ENCODE peak calls at places on chromosomes 13 and 19, in seven cellular contexts. K is MCF 10A, F is adrenal gland, I is cardiac muscle cell, L is BJ, X is fibroblast of lung, Q is astrocyte. D is an unnamed sample.

GRCh38 chr13:101465877-101466276 is 13.4 kb downstream of the ITGBL1 start:
- DNase-seq in K (no peak), F (no peak), I (no peak), L (no peak), X (peak), Q (peak), D (no peak)

GRCh38 chr13:89750371-89750770 is 1597.1 kb upstream of the MIR17HG start:
- DNase-seq in K (no peak), F (no peak), I (no peak), L (no peak), X (no peak), Q (no peak), D (no peak)

GRCh38 chr13:24671367-24672117 is 8.7 kb upstream of the ATP12A start:
- DNase-seq in K (peak), F (peak), I (peak), L (peak), X (peak), Q (peak), D (peak)

GRCh38 chr13:32471187-32471922 is 43.4 kb upstream of the N4BP2L1 start:
- DNase-seq in K (peak), F (no peak), I (peak), L (no peak), X (peak), Q (peak), D (no peak)

GRCh38 chr19:4967738-4968461 is 1.0 kb upstream of the KDM4B start:
- DNase-seq in K (peak), F (no peak), I (no peak), L (no peak), X (peak), Q (no peak), D (no peak)

GRCh38 chr19:53808710-53809125 is 15.4 kb downstream of the NLRP12 start:
- DNase-seq in K (peak), F (no peak), I (peak), L (no peak), X (peak), Q (peak), D (no peak)

GRCh38 chr19:33303791-33304759 is 1.7 kb upstream of the CEBPA start:
- DNase-seq in K (no peak), F (no peak), I (no peak), L (no peak), X (no peak), Q (no peak), D (no peak)

GRCh38 chr13:113065406-113066141 is 40.0 kb upstream of the F7 start:
- DNase-seq in K (no peak), F (no peak), I (no peak), L (no peak), X (peak), Q (peak), D (no peak)

GRCh38 chr13:38395505-38395803 is 45.8 kb downstream of the UFM1 start:
- DNase-seq in K (peak), F (no peak), I (no peak), L (no peak), X (peak), Q (peak), D (peak)

GRCh38 chr13:44106231-44107152 is 226.8 kb downstream of the LACC1 start:
- DNase-seq in K (no peak), F (no peak), I (no peak), L (no peak), X (no peak), Q (no peak), D (no peak)

GRCh38 chr19:48683349-48683748 is 10.5 kb upstream of the NTN5 start:
- DNase-seq in K (no peak), F (peak), I (no peak), L (no peak), X (peak), Q (peak), D (no peak)

GRCh38 chr19:2494447-2495129 is 18.7 kb downstream of the GADD45B start:
- DNase-seq in K (peak), F (peak), I (peak), L (no peak), X (peak), Q (peak), D (peak)

GRCh38 chr19:13861392-13861713 is 15.6 kb upstream of the NANOS3 start:
- DNase-seq in K (no peak), F (no peak), I (no peak), L (no peak), X (no peak), Q (no peak), D (no peak)

DNA sequence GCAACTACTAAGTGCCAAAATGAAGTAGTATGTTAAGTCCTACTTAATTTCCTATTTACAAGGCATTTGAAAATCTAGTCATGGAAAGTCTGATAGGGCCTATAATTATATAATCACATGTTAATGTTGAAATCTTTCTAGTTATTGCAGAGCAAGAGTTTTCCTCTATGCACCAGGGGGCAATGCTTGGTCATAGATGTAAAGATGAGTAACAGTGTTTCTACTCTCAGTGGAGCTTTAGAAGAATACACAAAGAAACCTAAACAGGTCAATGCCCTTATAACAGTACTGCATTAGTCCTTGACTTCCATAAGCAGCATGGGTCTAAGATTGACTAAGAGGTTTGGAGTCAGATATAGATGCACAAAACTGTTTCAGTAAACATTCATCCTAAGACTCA is 218.7 kb downstream of the KCTD12 start:
- DNase-seq in K (peak), F (no peak), I (no peak), L (no peak), X (peak), Q (peak), D (no peak)
- TF ChIP-seq CTCF in K (peak), F (peak), I (peak), L (peak), X (peak), Q (peak), D (peak)

GRCh38 chr19:794989-795658 is 2.1 kb upstream of the PTBP1 start:
- DNase-seq in K (no peak), F (no peak), I (no peak), L (no peak), X (no peak), Q (no peak), D (no peak)
- TF ChIP-seq CTCF in K (no peak), F (no peak), I (no peak), L (no peak), X (no peak), Q (no peak), D (no peak)

DNA sequence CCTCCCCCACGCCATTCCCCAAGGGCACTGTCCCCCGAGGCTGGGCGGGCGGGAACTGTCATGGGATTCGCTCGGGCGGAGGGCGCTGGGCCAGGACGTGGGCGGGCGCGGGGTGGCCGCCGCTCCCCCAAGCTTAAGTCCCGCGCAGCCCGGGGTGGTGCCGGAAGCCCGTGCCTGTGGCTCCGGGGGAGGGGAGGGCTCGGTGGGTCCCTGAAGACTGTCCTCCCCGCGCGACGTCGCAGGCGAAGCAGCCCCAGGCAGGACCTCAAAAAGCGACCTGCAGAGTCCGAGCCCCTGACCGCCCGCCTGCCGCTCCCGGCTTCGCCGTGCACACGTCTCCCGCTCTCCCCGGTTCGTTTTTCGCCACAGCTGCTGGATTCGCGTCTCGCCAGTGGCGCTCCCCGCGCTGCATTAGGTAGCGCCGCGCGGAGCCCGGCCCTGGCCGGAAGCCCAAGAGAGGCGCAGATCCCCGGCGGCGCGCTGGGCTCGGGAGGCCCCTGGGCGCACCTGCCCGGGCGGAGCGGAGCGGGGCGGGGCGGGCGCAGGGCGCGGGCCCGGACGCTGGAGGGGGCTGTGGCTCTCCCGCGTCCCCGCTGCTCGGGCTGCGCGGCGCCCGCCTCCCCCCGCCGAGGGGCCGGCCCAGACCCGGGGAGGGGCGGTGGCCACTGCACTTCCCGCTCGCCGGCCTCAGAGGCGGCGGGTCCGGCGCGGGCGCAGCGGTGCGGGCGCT is at the start of gene FARP1:
- DNase-seq in K (peak), F (peak), I (peak), L (no peak), X (peak), Q (peak), D (peak)
- TF ChIP-seq CTCF in K (peak), F (no peak), I (peak), L (no peak), X (no peak), Q (no peak), D (peak)

GRCh38 chr19:22914646-22915045 is 82.6 kb downstream of the ZNF723 start:
- DNase-seq in K (no peak), F (no peak), I (no peak), L (no peak), X (no peak), Q (no peak), D (no peak)

GRCh38 chr19:22918221-22918620 is 84.8 kb downstream of the ZNF728 start:
- DNase-seq in K (no peak), F (no peak), I (no peak), L (no peak), X (no peak), Q (no peak), D (no peak)

DNA sequence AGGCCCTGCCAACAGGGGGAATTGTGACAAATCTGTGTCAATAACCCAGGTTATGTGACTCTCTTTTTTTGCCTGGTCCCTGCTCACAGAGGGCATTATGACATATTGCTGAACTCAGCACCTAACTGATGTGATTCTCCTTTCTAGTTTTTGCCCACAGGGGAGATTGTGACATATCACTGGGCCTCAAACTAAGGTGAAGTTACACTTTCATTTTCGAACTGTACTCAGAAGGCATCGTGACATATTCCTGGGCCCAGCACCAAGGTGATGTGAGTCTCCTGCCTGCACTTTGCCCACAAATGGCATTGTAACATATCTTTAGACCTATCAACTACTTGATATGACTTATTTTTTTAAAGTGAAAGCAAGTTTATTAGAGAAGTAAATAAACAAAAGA is 83.0 kb downstream of the ZNF728 start:
- DNase-seq in K (no peak), F (no peak), I (no peak), L (no peak), X (no peak), Q (no peak), D (no peak)
- TF ChIP-seq CTCF in K (no peak), F (no peak), I (no peak), L (no peak), X (no peak), Q (no peak), D (no peak)

GRCh38 chr19:44582581-44583265 is 30.6 kb upstream of the IGSF23 start:
- DNase-seq in K (peak), F (peak), I (peak), L (no peak), X (no peak), Q (no peak), D (no peak)
- TF ChIP-seq CTCF in K (peak), F (peak), I (peak), L (peak), X (peak), Q (peak), D (peak)

DNA sequence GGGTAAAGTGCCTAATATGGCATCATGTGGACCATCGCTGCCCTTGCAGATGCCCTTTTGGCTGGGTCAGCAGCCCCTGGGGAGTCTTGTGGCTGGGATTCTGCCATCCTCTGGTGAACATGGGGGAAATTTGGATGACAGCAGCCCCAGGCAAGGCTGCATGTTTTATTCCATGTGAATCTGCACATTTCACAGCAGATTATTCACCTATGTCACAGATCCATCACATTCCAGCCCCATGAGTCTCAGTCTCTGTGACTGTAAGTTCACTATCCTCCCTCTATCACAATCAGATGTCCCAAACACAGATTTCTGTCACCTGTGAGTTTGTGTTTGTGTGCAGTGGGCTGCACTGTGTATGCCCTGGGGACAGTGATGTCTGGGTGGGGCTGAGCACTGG is 36.8 kb upstream of the PSG9 start:
- DNase-seq in K (no peak), F (no peak), I (no peak), L (no peak), X (no peak), Q (no peak), D (peak)
- TF ChIP-seq CTCF in K (no peak), F (no peak), I (no peak), L (no peak), X (no peak), Q (no peak), D (no peak)